ENCODE peak calls at places on chromosome X, in nine cellular contexts. E is IMR-90, X is K562, W is right lobe of liver, F is body of pancreas, Y is GM12892, K is suprapubic skin, Z is spleen, Q is uterus. G is an unnamed sample.

GRCh38 chrX:107710617-107711391 is 64.8 kb downstream of the TSC22D3 start:
- DNase-seq in E (peak; percentile 93), X (peak; percentile 76), W (no peak), F (peak; percentile 54), Y (peak; percentile 37), K (peak; percentile 64), Z (peak; percentile 35), Q (peak; percentile 45), G (peak; percentile 83)

GRCh38 chrX:46216406-46216805 is 328.8 kb downstream of the ZNF674 start:
- DNase-seq in E (no peak), X (no peak), W (no peak), F (no peak), Y (no peak), K (no peak), Z (no peak), Q (no peak), G (no peak)

GRCh38 chrX:28205905-28206304 is 224.7 kb upstream of the DCAF8L1 start:
- DNase-seq in E (no peak), X (no peak), W (no peak), F (no peak), Y (no peak), K (no peak), Z (no peak), Q (no peak), G (no peak)

GRCh38 chrX:19549838-19550237 is 34.5 kb upstream of the MAP3K15 start:
- DNase-seq in E (no peak), X (no peak), W (no peak), F (no peak), Y (no peak), K (no peak), Z (no peak), Q (no peak), G (no peak)

GRCh38 chrX:120559799-120560198 is 963 bp downstream of the CUL4B start:
- DNase-seq in E (no peak), X (peak; percentile 19), W (no peak), F (no peak), Y (no peak), K (no peak), Z (no peak), Q (no peak), G (no peak)

GRCh38 chrX:150531467-150531866 is 37.0 kb upstream of the MTM1 start:
- DNase-seq in E (no peak), X (no peak), W (no peak), F (no peak), Y (no peak), K (no peak), Z (no peak), Q (no peak), G (no peak)

GRCh38 chrX:97284531-97284930 is 400.8 kb downstream of the RPA4 start:
- DNase-seq in E (no peak), X (no peak), W (no peak), F (no peak), Y (no peak), K (no peak), Z (no peak), Q (no peak), G (no peak)

GRCh38 chrX:2451456-2452316 is 49.1 kb downstream of the DHRSX start:
- DNase-seq in E (peak; percentile 62), X (peak; percentile 85), W (no peak), F (no peak), Y (no peak), K (no peak), Z (peak; percentile 20), Q (no peak), G (no peak)

GRCh38 chrX:47581731-47582647 is at the start of gene TIMP1:
- DNase-seq in E (peak; percentile 93), X (peak; percentile 95), W (peak; percentile 73), F (peak; percentile 58), Y (peak; percentile 71), K (peak; percentile 93), Z (peak; percentile 94), Q (peak; percentile 89), G (peak; percentile 88)

GRCh38 chrX:154046262-154046771 is 26.6 kb upstream of the IRAK1 start:
- DNase-seq in E (peak; percentile 86), X (peak; percentile 24), W (no peak), F (no peak), Y (no peak), K (no peak), Z (no peak), Q (peak; percentile 43), G (no peak)

GRCh38 chrX:124605518-124605917 is 259.2 kb downstream of the SH2D1A start:
- DNase-seq in E (no peak), X (no peak), W (no peak), F (no peak), Y (no peak), K (no peak), Z (no peak), Q (no peak), G (no peak)

GRCh38 chrX:2533424-2533823 is 32.6 kb upstream of the DHRSX start:
- DNase-seq in E (no peak), X (peak; percentile 8), W (no peak), F (no peak), Y (no peak), K (no peak), Z (no peak), Q (no peak), G (no peak)

GRCh38 chrX:25807022-25807421 is 331.1 kb upstream of the MAGEB18 start:
- DNase-seq in E (no peak), X (no peak), W (no peak), F (no peak), Y (no peak), K (no peak), Z (no peak), Q (no peak), G (no peak)

GRCh38 chrX:49199906-49200771 is at the start of gene SYP:
- DNase-seq in E (peak; percentile 82), X (peak; percentile 94), W (peak; percentile 88), F (peak; percentile 90), Y (peak; percentile 88), K (peak; percentile 92), Z (peak; percentile 95), Q (peak; percentile 86), G (peak; percentile 94)
- TF ChIP-seq POLR2A in E (no peak), X (peak; percentile 88), W (peak; percentile 50), F (peak; percentile 80), Y (peak; percentile 76), K (peak; percentile 26), Z (no peak), Q (peak; percentile 67), G (peak; percentile 81)

DNA sequence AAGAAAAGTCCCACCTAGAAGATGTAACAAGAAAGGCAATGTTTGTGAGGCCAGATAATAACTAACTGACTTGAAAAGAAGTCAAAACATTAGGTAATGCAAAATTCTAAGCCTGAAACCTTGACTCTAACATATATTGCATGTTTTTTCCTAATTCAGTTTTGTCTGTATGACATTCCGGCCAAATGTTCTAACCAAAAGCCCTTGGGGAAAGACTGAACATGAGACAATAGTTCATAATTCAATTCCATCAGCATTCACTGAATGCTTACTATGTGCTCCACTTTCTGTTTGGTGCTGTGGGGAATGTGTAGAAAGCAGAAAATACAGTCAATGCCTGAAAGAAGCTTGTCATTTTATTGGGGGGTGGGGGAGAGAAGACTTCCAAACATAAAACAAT is 84.8 kb upstream of the PLAC1 start:
- DNase-seq in E (no peak), X (no peak), W (no peak), F (no peak), Y (no peak), K (no peak), Z (no peak), Q (no peak), G (no peak)
- TF ChIP-seq POLR2A in E (no peak), X (no peak), W (no peak), F (no peak), Y (no peak), K (no peak), Z (no peak), Q (no peak), G (no peak)

GRCh38 chrX:9997041-9997440 is 29.9 kb downstream of the CLDN34 start:
- DNase-seq in E (no peak), X (no peak), W (no peak), F (no peak), Y (no peak), K (no peak), Z (no peak), Q (no peak), G (no peak)

GRCh38 chrX:9995855-9996339 is 28.7 kb downstream of the CLDN34 start:
- DNase-seq in E (peak; percentile 79), X (peak; percentile 64), W (peak; percentile 81), F (peak; percentile 85), Y (peak; percentile 54), K (peak; percentile 89), Z (peak; percentile 93), Q (peak; percentile 77), G (peak; percentile 74)

GRCh38 chrX:9992724-9993123 is 25.6 kb downstream of the CLDN34 start:
- DNase-seq in E (no peak), X (no peak), W (no peak), F (no peak), Y (no peak), K (no peak), Z (no peak), Q (no peak), G (no peak)

GRCh38 chrX:10001496-10001895 is 34.3 kb downstream of the CLDN34 start:
- DNase-seq in E (no peak), X (no peak), W (no peak), F (no peak), Y (no peak), K (no peak), Z (no peak), Q (no peak), G (no peak)

DNA sequence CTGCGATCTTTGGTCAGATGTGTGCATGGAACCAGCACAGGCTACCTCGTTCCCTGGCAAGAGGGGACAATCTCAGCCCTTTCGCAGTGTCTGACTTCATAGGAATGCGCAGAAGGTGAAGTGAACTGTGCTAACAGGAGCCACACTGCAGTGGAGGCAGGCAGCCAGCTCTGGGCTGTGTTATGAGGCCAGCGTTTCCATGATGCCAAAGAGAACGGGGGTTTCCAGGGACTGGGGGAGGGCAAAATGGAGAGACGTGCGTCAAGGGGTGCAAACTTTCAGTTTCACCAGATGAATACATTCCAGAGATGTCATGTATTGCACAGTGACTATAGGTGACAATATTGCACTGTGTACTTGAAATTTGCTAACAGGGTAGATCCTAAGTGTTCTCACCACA is 30.4 kb downstream of the CLDN34 start:
- DNase-seq in E (no peak), X (no peak), W (no peak), F (no peak), Y (no peak), K (no peak), Z (no peak), Q (no peak), G (no peak)
- TF ChIP-seq POLR2A in E (no peak), X (no peak), W (no peak), F (no peak), Y (no peak), K (no peak), Z (no peak), Q (no peak), G (no peak)

DNA sequence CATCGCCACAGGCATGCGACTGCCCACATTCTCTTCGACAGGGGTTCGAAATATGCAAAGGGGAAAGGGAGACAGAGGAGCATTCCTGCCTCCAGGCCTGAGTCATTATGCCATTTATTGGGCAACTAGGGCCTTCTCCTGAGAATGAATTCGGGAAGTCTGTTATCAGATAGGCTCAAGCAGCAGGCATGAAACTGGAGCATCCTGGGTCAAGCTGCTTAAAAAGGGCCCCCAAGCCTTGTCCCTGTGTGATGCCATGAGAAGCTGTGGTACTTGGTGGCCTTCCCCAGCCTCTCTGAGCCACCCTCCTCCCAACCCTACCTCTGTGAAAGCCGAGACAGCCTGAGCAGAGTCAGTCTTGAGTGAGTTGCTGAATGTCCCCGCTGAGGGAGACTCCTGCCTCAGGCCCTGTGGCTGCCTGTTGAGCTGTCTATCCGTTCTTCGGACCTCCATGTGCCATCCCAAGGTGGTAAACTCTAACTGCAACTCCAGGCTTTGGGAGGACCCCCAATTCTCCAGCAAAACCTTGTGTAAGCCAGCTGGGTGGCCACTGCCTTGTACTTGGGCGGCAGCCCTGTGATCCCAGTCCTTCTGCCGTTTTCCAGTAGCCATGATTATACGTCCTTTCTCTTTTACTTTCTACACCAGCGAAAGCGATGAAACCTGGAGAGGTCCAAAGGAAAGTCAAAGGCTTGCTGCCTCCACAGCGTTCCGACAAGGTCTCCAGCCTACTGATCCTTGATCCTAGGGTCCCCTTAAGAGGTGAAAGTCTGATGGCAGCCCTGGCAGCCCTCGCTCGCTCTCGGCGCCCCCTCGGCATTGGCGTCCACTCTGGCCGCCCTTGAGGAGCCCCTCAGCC is 37.7 kb downstream of the NBDY start:
- DNase-seq in E (peak; percentile 39), X (no peak), W (no peak), F (no peak), Y (no peak), K (no peak), Z (peak; percentile 80), Q (no peak), G (no peak)
- TF ChIP-seq POLR2A in E (no peak), X (no peak), W (no peak), F (no peak), Y (no peak), K (no peak), Z (no peak), Q (no peak), G (no peak)

G was measured in erythroblast.